ENCODE peak calls at places on chromosomes 7 and 10, in five cellular contexts. J is uterus, L is neural crest cell, Z is NB4, N is progenitor cell of endocrine pancreas. F is an unnamed sample.

GRCh38 chr7:119545118-119545517 is 727.9 kb upstream of the KCND2 start:
- DNase-seq in J (no peak), L (no peak), Z (no peak), N (no peak), F (no peak)

GRCh38 chr10:112137381-112137987 is 46.1 kb downstream of the GPAM start:
- DNase-seq in J (peak), L (peak), Z (peak), N (peak), F (peak)

GRCh38 chr7:5214236-5214635 is 24.2 kb downstream of the WIPI2 start:
- DNase-seq in J (no peak), L (no peak), Z (no peak), N (no peak), F (no peak)

GRCh38 chr10:11242443-11243386 is 225.0 kb downstream of the CELF2 start:
- DNase-seq in J (no peak), L (no peak), Z (no peak), N (no peak), F (no peak)

GRCh38 chr10:132547421-132547861 is 9.9 kb downstream of the INPP5A start:
- DNase-seq in J (peak), L (no peak), Z (peak), N (no peak), F (no peak)

GRCh38 chr10:75647675-75648074 is 216.3 kb downstream of the LRMDA start:
- DNase-seq in J (no peak), L (no peak), Z (peak), N (no peak), F (no peak)

GRCh38 chr7:75900617-75901315 is 14.2 kb upstream of the POR start:
- DNase-seq in J (no peak), L (no peak), Z (no peak), N (no peak), F (no peak)

GRCh38 chr7:106521115-106521514 is 139.8 kb downstream of the CCDC71L start:
- DNase-seq in J (no peak), L (no peak), Z (no peak), N (no peak), F (no peak)

GRCh38 chr10:17848646-17849045 is 39.5 kb downstream of the MRC1 start:
- DNase-seq in J (no peak), L (no peak), Z (no peak), N (no peak), F (no peak)

GRCh38 chr7:597348-598178 is 77.9 kb upstream of the PDGFA start:
- DNase-seq in J (no peak), L (no peak), Z (peak), N (no peak), F (no peak)

GRCh38 chr10:117216611-117217195 is 19.4 kb downstream of the KCNK18 start:
- DNase-seq in J (peak), L (peak), Z (peak), N (peak), F (peak)

GRCh38 chr7:88344956-88345832 is 38.5 kb upstream of the STEAP4 start:
- DNase-seq in J (no peak), L (peak), Z (peak), N (peak), F (no peak)
- TF ChIP-seq CTCF in J (peak), L (peak), Z (peak), N (peak), F (peak)

GRCh38 chr7:142523821-142524460 is 225.3 kb upstream of the PRSS1 start:
- DNase-seq in J (no peak), L (no peak), Z (no peak), N (no peak), F (no peak)
- TF ChIP-seq CTCF in J (no peak), L (no peak), Z (no peak), N (no peak), F (no peak)

GRCh38 chr7:154587812-154588211 is 415.1 kb downstream of the PAXIP1 start:
- DNase-seq in J (no peak), L (no peak), Z (no peak), N (no peak), F (no peak)

GRCh38 chr7:154581251-154581890 is 421.6 kb downstream of the PAXIP1 start:
- DNase-seq in J (no peak), L (no peak), Z (no peak), N (no peak), F (no peak)

GRCh38 chr7:154583454-154583853 is 419.5 kb downstream of the PAXIP1 start:
- DNase-seq in J (no peak), L (no peak), Z (no peak), N (no peak), F (no peak)

GRCh38 chr7:154579711-154580110 is 423.2 kb downstream of the PAXIP1 start:
- DNase-seq in J (no peak), L (no peak), Z (no peak), N (no peak), F (no peak)

GRCh38 chr7:154584352-154585252 is 418.3 kb downstream of the PAXIP1 start:
- DNase-seq in J (no peak), L (no peak), Z (no peak), N (no peak), F (no peak)
- TF ChIP-seq CTCF in J (no peak), L (peak), Z (peak), N (peak), F (peak)

DNA sequence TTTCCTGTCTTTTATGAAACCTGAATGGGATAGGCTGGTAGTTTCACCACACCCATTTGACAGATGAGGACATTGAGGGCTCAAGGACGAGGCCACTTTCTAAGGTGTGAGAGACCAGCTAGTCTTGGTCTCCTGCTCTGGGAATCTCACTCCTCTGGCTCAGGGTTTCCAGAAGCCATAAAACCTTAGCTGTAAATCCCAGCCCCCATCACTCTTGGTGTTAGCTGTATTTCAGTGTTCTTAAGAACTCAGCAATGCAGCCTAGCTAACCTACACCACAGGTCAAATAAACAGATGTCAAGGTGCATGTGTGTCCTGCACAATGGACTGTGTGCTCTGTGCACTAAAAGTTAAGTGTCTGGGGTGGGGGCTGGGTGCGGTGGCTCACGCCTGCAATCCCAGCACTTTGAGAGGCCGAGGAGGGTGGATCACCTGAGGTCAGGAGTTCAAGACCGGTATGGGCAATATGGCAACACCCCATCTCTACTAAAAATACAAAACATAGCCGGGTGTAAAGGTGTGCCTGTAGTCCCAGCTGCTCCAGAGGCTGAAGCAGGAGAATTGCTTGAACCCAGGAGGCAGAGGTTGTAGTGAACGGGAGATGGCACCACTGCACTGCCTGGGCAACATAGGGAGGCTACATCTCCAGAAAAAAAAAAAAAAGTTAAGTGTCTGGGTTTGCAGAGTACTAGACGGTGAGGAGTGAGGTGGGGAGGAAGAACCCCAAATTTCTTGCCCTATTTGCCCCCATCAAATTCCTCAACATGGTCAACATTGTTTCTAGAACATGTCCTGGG is 547 bp upstream of the EPO start:
- DNase-seq in J (peak), L (no peak), Z (peak), N (no peak), F (no peak)
- TF ChIP-seq CTCF in J (peak), L (no peak), Z (no peak), N (no peak), F (peak)

DNA sequence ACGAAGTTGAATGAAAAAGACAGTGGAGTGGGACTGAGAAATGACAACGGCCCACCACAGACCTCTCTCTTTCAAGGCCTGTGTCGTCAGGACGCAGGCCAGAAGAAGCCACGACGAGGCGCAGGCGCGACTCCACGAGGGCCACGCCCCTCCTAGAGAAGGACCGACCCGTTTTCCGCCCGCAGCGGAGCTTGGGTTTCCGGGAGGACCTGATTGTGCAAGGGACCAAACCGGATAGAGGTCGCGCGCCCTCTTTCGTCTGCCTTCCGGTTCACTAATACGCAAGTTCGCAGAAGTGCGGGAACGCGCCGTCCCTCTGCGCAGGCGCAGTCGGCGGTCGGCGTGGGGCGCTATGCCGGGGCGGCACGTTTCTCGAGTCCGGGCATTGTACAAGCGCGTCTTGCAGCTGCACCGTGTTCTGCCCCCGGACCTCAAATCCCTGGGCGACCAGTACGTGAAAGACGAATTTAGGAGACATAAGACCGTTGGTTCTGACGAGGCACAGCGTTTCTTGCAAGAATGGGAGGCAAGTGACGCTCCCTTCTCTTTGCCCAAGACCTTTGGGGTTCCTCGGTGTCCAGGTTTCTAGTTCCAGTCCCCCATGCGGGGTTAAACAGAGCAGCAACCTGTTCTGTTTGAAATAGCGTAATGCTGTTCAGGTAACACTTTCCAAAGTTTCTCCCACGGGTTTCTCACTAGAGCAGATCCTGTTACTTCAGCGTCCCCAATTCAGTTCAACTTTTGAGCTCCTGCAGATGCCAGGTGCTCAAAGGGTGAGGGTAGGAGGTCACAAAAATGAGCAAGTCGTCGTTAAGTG is at the start of gene SDHAF3:
- DNase-seq in J (peak), L (peak), Z (peak), N (peak), F (peak)
- TF ChIP-seq CTCF in J (peak), L (peak), Z (no peak), N (peak), F (peak)

GRCh38 chr10:120436431-120437142 is 20.4 kb upstream of the PLPP4 start:
- DNase-seq in J (no peak), L (no peak), Z (peak), N (no peak), F (no peak)
- TF ChIP-seq CTCF in J (no peak), L (no peak), Z (no peak), N (no peak), F (peak)

GRCh38 chr7:128112018-128112780 is 81.0 kb upstream of the LRRC4 start:
- DNase-seq in J (no peak), L (no peak), Z (peak), N (no peak), F (no peak)

GRCh38 chr7:128108129-128108528 is 76.9 kb upstream of the LRRC4 start:
- DNase-seq in J (no peak), L (no peak), Z (no peak), N (no peak), F (no peak)

GRCh38 chr7:128106840-128107239 is 75.6 kb upstream of the LRRC4 start:
- DNase-seq in J (no peak), L (no peak), Z (peak), N (no peak), F (no peak)

GRCh38 chr7:128110641-128111365 is 79.6 kb upstream of the LRRC4 start:
- DNase-seq in J (no peak), L (no peak), Z (peak), N (no peak), F (no peak)

DNA sequence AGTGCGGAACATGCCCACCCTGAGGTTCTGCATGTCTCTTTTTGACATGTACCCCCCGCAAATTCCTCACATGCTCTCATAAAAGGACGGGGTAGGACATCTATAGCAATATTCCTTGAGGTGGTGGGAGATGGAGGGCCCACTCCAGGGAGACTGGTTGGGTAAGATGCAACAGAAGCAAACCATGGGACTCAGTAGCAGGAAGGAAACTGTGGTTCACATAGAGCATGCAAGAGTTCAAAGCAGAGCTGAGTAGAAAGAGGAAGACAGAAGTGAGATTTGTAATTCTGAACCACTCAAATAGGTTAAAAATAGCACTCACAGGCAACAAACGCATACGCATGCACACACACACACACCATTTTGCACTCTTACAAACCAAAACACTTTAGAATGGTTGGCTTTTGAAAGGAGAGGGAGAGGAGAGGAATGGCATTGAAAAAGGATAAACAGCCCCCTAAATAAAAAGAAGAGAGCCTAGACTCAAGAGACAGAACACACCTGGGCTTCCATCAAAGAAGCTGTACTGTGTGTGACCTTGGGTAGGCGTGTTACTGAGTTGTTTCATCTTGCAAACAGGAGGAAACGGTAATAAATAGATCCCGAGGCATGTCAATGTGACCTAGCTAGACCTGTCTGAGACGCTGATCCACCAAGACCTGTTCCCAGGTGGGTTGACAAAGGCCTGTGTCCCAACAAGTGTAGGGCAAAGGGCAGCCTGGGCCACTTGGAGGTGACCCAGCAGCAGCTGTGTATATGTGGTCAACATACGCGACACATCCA is 77.6 kb upstream of the LRRC4 start:
- DNase-seq in J (no peak), L (no peak), Z (peak), N (no peak), F (no peak)
- TF ChIP-seq CTCF in J (no peak), L (no peak), Z (no peak), N (no peak), F (no peak)

GRCh38 chr10:86329896-86330680 is 36.5 kb downstream of the GRID1 start:
- DNase-seq in J (no peak), L (no peak), Z (no peak), N (no peak), F (no peak)

GRCh38 chr10:86329093-86329710 is 37.4 kb downstream of the GRID1 start:
- DNase-seq in J (no peak), L (no peak), Z (no peak), N (no peak), F (no peak)

GRCh38 chr10:86327954-86328705 is 38.5 kb downstream of the GRID1 start:
- DNase-seq in J (no peak), L (no peak), Z (no peak), N (no peak), F (no peak)

GRCh38 chr10:86321568-86321967 is 45.0 kb downstream of the GRID1 start:
- DNase-seq in J (no peak), L (no peak), Z (no peak), N (no peak), F (no peak)

DNA sequence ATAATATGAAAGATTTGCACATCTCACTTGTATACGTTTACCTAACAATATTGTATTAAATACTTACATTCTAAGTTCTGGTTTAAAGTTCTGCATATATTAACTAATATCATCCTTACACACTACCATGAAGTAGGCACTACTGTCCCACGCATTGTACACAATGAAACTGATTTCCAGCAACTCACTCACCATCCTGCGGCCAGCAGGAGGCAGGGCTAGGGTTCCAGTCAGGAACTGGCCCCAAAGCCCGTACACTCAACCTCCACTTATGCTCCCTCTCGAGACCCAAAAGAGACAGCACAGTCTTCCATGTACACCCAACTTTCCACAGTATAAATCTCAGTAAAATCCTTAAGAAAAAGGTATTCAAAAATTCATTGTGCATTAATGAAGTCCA is 41.4 kb downstream of the GRID1 start:
- DNase-seq in J (no peak), L (no peak), Z (no peak), N (no peak), F (no peak)
- TF ChIP-seq CTCF in J (no peak), L (peak), Z (peak), N (peak), F (no peak)

DNA sequence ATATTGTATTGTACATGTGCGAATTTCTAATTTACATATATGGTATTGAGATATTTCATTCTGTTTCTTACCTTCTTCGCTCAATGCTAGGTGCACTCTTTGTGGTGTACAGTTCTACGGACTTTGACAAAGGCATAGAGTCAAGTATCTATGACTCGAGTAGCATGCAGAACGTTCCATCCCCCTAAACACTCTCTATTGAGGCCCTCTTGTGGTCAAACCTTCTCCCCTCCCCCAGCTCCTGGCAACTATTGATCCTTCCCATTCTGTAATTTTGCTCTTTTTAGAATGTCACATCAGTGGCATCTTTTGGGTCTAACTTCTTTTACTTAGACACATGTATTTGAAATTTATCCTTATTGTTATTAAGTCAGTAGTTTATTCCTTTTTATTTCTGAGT is 30.7 kb upstream of the GDF10 start:
- DNase-seq in J (no peak), L (no peak), Z (peak), N (no peak), F (no peak)
- TF ChIP-seq CTCF in J (no peak), L (peak), Z (peak), N (peak), F (peak)

DNA sequence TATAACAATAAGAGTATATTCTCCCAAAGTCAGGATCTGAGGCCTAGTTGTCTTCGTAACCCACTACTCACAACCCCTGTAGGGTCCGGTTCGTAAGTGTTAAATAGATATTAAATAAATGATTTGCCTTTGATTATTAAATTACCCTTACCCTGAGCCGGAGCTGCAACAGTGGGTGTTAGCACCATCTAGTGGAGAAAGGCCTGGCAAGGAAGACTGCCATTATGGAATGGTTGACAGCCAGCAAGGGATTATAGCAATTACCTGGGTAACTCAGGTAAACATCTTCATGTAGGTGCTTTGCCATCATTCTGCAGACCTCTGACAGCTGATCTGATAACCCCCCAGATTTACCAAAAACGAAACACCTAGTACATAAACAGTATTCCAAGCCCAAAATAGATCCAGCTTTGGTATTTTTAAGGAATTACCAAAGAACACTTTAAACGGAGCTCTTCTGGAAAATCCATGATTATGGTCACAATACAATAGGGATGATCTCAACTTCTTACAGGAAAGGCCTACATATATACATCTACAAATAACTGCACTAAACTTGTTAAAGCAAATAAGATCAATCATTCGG is 69.8 kb downstream of the HTR7 start:
- DNase-seq in J (no peak), L (peak), Z (peak), N (peak), F (no peak)
- TF ChIP-seq CTCF in J (peak), L (peak), Z (peak), N (peak), F (peak)

F was measured in D721Med.